ENCODE peak calls at places on chromosomes 7 and 10, in four cellular contexts. K is PC-3, H is fibroblast of mammary gland, I is AG04449. F is an unnamed sample.

GRCh38 chr7:33651998-33652397 is 253.3 kb upstream of the BMPER start:
- DNase-seq in K (no peak), H (no peak), I (no peak), F (no peak)

GRCh38 chr7:44622342-44623151 is 16.1 kb downstream of the OGDH start:
- DNase-seq in K (no peak), H (no peak), I (no peak), F (no peak)

GRCh38 chr7:102814025-102814471 is 65.2 kb downstream of the FAM185A start:
- DNase-seq in K (peak), H (peak), I (no peak), F (peak)

GRCh38 chr10:79024296-79024695 is 44.5 kb upstream of the ZMIZ1 start:
- DNase-seq in K (no peak), H (no peak), I (no peak), F (no peak)

GRCh38 chr7:110502893-110503465 is 587.9 kb upstream of the LRRN3 start:
- DNase-seq in K (peak), H (peak), I (peak), F (peak)

GRCh38 chr7:158284121-158284520 is 303.5 kb downstream of the PTPRN2 start:
- DNase-seq in K (peak), H (no peak), I (no peak), F (no peak)

GRCh38 chr7:101235050-101235449 is 2.6 kb downstream of the CLDN15 start:
- DNase-seq in K (no peak), H (no peak), I (no peak), F (no peak)

GRCh38 chr10:33125522-33125921 is 167.5 kb upstream of the ITGB1 start:
- DNase-seq in K (peak), H (no peak), I (no peak), F (no peak)

GRCh38 chr10:78502208-78502943 is 468.7 kb downstream of the RPS24 start:
- DNase-seq in K (peak), H (peak), I (no peak), F (no peak)

GRCh38 chr10:124003070-124003419 is 90.4 kb downstream of the CHST15 start:
- DNase-seq in K (no peak), H (no peak), I (no peak), F (no peak)

GRCh38 chr10:36026081-36026480 is 384.0 kb upstream of the FZD8 start:
- DNase-seq in K (peak), H (peak), I (no peak), F (peak)

GRCh38 chr7:1855396-1856160 is 185.5 kb downstream of the ELFN1 start:
- DNase-seq in K (no peak), H (no peak), I (no peak), F (no peak)

GRCh38 chr10:126060232-126060935 is 164.0 kb downstream of the FANK1 start:
- DNase-seq in K (peak), H (peak), I (peak), F (peak)

GRCh38 chr10:92544296-92544695 is 29.6 kb downstream of the IDE start:
- DNase-seq in K (peak), H (no peak), I (no peak), F (no peak)

GRCh38 chr7:13457790-13458189 is 531.7 kb downstream of the ETV1 start:
- DNase-seq in K (no peak), H (no peak), I (no peak), F (no peak)

GRCh38 chr10:102649770-102650654 is 5.7 kb downstream of the TRIM8 start:
- DNase-seq in K (no peak), H (no peak), I (no peak), F (no peak)
- H3K4me3 ChIP-seq in K (no peak), H (no peak), I (peak), F (peak)

DNA sequence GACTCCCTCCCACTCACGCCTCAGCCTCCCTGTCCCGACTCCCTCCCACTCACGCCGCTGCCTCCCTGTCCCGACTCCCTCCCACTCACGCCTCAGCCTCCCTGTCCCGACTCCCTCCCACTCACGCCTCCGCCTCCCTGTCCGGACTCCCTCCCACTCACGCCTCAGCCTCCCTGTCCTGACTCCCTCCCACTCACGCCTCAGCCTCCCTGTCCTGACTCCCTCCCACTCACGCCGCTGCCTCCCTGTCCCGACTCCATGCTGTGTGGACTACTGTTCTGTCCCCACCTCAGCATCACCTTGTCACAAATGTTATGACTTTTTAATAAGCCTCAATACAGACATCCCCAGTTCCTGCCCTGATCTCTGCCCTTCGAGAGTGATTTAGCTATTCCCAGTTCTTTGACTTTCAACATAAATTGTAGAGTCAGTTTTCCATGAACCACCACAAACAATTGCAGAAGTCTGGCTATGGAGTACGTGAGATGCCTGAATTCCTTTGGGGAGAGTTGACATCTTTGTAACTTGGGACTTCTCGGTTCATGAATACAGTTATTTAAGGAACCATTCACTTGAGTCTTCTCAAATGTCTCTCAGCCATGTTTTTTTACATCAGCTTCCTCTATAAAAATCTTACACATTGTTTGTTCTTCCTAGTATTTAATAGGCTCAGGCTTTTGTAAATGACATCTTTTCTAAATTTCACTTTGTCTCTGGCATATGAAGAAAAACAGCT is 71.9 kb downstream of the FOXL3 start:
- DNase-seq in K (no peak), H (no peak), I (no peak), F (no peak)
- H3K4me3 ChIP-seq in K (peak), H (no peak), I (peak), F (peak)

GRCh38 chr10:60479305-60480020 is 89.8 kb upstream of the ANK3 start:
- DNase-seq in K (peak), H (no peak), I (no peak), F (no peak)
- H3K4me3 ChIP-seq in K (no peak), H (no peak), I (no peak), F (no peak)

GRCh38 chr7:28890137-28890536 is 68.0 kb downstream of the TRIL start:
- DNase-seq in K (no peak), H (no peak), I (no peak), F (no peak)
- H3K4me3 ChIP-seq in K (no peak), H (no peak), I (no peak), F (no peak)

GRCh38 chr10:122163182-122164027 is 107.7 kb upstream of the BTBD16 start:
- DNase-seq in K (no peak), H (peak), I (no peak), F (no peak)

GRCh38 chr10:122165492-122165832 is 105.6 kb upstream of the BTBD16 start:
- DNase-seq in K (no peak), H (no peak), I (no peak), F (no peak)

GRCh38 chr10:122165914-122166313 is 105.2 kb upstream of the BTBD16 start:
- DNase-seq in K (no peak), H (no peak), I (no peak), F (no peak)

GRCh38 chr10:122164028-122164601 is 107.0 kb upstream of the BTBD16 start:
- DNase-seq in K (no peak), H (no peak), I (no peak), F (no peak)

GRCh38 chr10:122164815-122165491 is 106.1 kb upstream of the BTBD16 start:
- DNase-seq in K (no peak), H (no peak), I (no peak), F (no peak)
- H3K4me3 ChIP-seq in K (no peak), H (no peak), I (no peak), F (no peak)

DNA sequence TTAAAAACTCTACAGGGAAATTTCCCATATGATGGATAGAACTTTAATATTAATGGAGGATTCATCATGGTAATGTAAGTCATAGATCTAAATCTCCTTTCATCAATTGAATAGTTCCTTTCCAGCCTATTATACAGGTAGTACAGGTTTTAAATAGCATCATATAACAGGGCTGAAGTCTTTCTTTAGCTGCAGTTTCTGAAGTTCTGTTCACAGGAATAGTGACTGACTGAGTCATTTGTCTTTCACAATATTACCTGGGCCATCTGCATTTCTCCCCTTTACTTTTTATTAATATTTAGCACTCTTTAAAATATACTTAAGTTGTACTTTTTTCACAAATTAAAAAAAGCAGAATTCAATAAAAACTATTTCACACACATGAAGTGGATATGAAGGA is 12.6 kb upstream of the NPVF start:
- DNase-seq in K (no peak), H (no peak), I (no peak), F (no peak)
- H3K4me3 ChIP-seq in K (no peak), H (no peak), I (no peak), F (no peak)

DNA sequence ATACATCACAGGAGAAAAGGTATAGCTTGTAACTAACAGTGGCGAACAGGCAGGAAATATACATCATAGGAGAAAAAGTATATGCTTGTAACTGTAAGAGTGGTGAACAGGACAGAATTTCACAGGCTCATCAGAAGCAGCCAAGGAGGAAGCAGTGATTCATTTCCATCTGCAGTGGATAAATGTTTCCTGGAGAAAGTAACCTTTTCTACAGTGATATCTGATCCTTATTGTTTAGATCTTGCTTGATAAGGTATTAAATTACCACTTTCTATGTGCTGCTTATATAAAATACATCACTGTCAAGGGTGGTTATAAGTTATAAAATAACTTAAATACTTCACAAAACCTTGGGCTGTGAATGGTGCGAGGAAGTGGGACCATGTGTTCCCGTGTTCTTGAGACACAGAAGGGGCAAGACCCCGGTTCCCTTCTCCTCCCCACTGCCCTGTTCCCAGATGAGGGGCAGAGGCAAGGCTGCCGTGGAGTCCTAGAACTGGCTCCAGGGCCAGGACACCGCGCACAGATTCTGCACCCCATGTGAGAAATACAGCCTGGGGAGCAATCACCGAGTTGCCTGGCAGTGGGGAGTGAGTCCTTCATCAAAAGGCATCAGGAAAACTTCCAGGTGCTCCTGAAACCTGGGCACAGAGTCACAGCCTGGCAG is 135.2 kb downstream of the DIP2C start:
- DNase-seq in K (peak), H (peak), I (no peak), F (peak)
- H3K4me3 ChIP-seq in K (no peak), H (no peak), I (no peak), F (no peak)

DNA sequence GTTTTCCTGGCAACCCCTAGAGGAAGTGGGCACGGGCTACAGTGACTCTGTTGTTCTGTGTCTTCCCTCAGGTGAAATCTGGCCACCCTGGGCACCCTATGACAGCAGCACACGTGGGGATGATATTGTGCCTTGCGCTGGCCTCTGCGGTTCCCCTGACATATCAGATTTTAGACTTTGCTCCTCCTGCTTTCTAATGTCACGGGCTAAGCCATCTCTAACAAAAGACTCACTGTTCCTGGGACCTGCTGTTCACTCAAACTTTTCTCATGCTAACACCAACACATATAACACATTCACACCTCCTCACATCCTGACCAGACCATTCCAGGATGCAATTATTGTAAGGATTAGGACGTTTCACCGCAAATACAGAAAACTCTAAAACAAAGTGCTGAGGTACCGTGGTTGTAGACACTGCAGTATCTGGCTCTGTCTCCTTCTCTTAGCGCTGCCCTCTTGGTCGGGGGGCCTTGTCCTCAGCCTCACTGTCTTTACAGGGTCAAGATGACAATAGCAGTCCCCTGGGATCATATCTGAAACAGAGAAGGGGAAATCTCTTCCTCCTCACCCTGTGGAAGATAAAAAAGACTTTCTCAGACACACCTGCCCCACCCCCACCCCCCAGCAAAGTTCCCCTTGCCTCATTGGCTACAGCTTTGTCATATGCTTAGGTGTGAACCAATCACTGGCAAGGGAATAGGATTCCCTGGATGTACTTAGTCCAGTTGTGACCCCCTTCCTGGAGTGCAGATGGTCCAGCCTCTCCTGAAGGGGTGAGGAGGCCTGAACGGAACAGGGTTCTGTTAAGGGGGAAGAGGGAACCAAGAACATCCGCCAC is 14.1 kb downstream of the CHN2 start:
- DNase-seq in K (no peak), H (no peak), I (no peak), F (no peak)
- H3K4me3 ChIP-seq in K (no peak), H (no peak), I (no peak), F (no peak)

F was measured in skeletal muscle cell.